ENCODE peak calls at places on chromosomes 1 and 21, in eight cellular contexts. One of them, this sample, is unnamed.

GRCh38 chr1:26913754-26914619 is at the start of gene NR0B2:
- DNase-seq in iPS-NIHi11: no peak
- DNase-seq in iPS DF 6.9: no peak
- DNase-seq in stimulated activated CD8-positive, alpha-beta memory T cell treated with anti-CD3 and anti-CD28 coated beads, Interleukin-15, amount 100 ng/mL, for 24 hours: no peak
- DNase-seq in iris pigment epithelial cell: no peak
- DNase-seq in esophagus squamous epithelium: no peak
- DNase-seq in GM12864: no peak
- DNase-seq in stimulated activated naive CD4-positive, alpha-beta T cell treated with Interleukin-2 at 50 U/mL for 16 hours: no peak
- DNase-seq in this sample: no peak

GRCh38 chr21:25801217-25802015 is 66.6 kb downstream of the GABPA start:
- DNase-seq in iPS-NIHi11: peak; percentile 86
- DNase-seq in esophagus squamous epithelium: no peak
- DNase-seq in stimulated activated naive CD4-positive, alpha-beta T cell treated with Interleukin-2 at 50 U/mL for 16 hours: peak; percentile 76
- DNase-seq in iPS DF 6.9: peak; percentile 86
- DNase-seq in iris pigment epithelial cell: peak; percentile 79
- DNase-seq in GM12864: peak; percentile 68
- DNase-seq in stimulated activated CD8-positive, alpha-beta memory T cell treated with anti-CD3 and anti-CD28 coated beads, Interleukin-15, amount 100 ng/mL, for 24 hours: peak; percentile 62
- DNase-seq in this sample: peak; percentile 94

GRCh38 chr1:214850432-214851010 is 232.0 kb upstream of the KCNK2 start:
- DNase-seq in iPS-NIHi11: no peak
- DNase-seq in iPS DF 6.9: no peak
- DNase-seq in stimulated activated CD8-positive, alpha-beta memory T cell treated with anti-CD3 and anti-CD28 coated beads, Interleukin-15, amount 100 ng/mL, for 24 hours: no peak
- DNase-seq in stimulated activated naive CD4-positive, alpha-beta T cell treated with Interleukin-2 at 50 U/mL for 16 hours: no peak
- DNase-seq in GM12864: no peak
- DNase-seq in esophagus squamous epithelium: no peak
- DNase-seq in iris pigment epithelial cell: peak; percentile 7
- DNase-seq in this sample: no peak

GRCh38 chr1:116379057-116379630 is 6.1 kb downstream of the ATP1A1 start:
- DNase-seq in iris pigment epithelial cell: peak; percentile 24
- DNase-seq in esophagus squamous epithelium: no peak
- DNase-seq in stimulated activated CD8-positive, alpha-beta memory T cell treated with anti-CD3 and anti-CD28 coated beads, Interleukin-15, amount 100 ng/mL, for 24 hours: no peak
- DNase-seq in iPS-NIHi11: no peak
- DNase-seq in GM12864: no peak
- DNase-seq in iPS DF 6.9: no peak
- DNase-seq in stimulated activated naive CD4-positive, alpha-beta T cell treated with Interleukin-2 at 50 U/mL for 16 hours: no peak
- DNase-seq in this sample: no peak

GRCh38 chr1:75548721-75549480 is 62.0 kb downstream of the SLC44A5 start:
- DNase-seq in iPS DF 6.9: no peak
- DNase-seq in iPS-NIHi11: no peak
- DNase-seq in esophagus squamous epithelium: no peak
- DNase-seq in stimulated activated naive CD4-positive, alpha-beta T cell treated with Interleukin-2 at 50 U/mL for 16 hours: no peak
- DNase-seq in GM12864: no peak
- DNase-seq in iris pigment epithelial cell: peak; percentile 17
- DNase-seq in stimulated activated CD8-positive, alpha-beta memory T cell treated with anti-CD3 and anti-CD28 coated beads, Interleukin-15, amount 100 ng/mL, for 24 hours: no peak
- DNase-seq in this sample: no peak

GRCh38 chr1:65009176-65009575 is 42.8 kb upstream of the JAK1 start:
- DNase-seq in esophagus squamous epithelium: no peak
- DNase-seq in iPS DF 6.9: no peak
- DNase-seq in stimulated activated CD8-positive, alpha-beta memory T cell treated with anti-CD3 and anti-CD28 coated beads, Interleukin-15, amount 100 ng/mL, for 24 hours: no peak
- DNase-seq in stimulated activated naive CD4-positive, alpha-beta T cell treated with Interleukin-2 at 50 U/mL for 16 hours: no peak
- DNase-seq in GM12864: no peak
- DNase-seq in iris pigment epithelial cell: no peak
- DNase-seq in iPS-NIHi11: no peak
- DNase-seq in this sample: no peak

GRCh38 chr21:16536661-16537359 is 807.0 kb downstream of the USP25 start:
- DNase-seq in iris pigment epithelial cell: peak; percentile 43
- DNase-seq in iPS-NIHi11: no peak
- DNase-seq in stimulated activated CD8-positive, alpha-beta memory T cell treated with anti-CD3 and anti-CD28 coated beads, Interleukin-15, amount 100 ng/mL, for 24 hours: no peak
- DNase-seq in GM12864: no peak
- DNase-seq in iPS DF 6.9: no peak
- DNase-seq in esophagus squamous epithelium: no peak
- DNase-seq in stimulated activated naive CD4-positive, alpha-beta T cell treated with Interleukin-2 at 50 U/mL for 16 hours: no peak
- DNase-seq in this sample: no peak

GRCh38 chr1:228361314-228362140 is 45.1 kb downstream of the TRIM11 start:
- DNase-seq in esophagus squamous epithelium: no peak
- DNase-seq in iPS DF 6.9: no peak
- DNase-seq in stimulated activated naive CD4-positive, alpha-beta T cell treated with Interleukin-2 at 50 U/mL for 16 hours: no peak
- DNase-seq in GM12864: no peak
- DNase-seq in stimulated activated CD8-positive, alpha-beta memory T cell treated with anti-CD3 and anti-CD28 coated beads, Interleukin-15, amount 100 ng/mL, for 24 hours: no peak
- DNase-seq in iris pigment epithelial cell: no peak
- DNase-seq in iPS-NIHi11: no peak
- DNase-seq in this sample: no peak

GRCh38 chr1:1780598-1781525 is 2.6 kb upstream of the NADK start:
- DNase-seq in iPS-NIHi11: no peak
- DNase-seq in GM12864: no peak
- DNase-seq in iris pigment epithelial cell: no peak
- DNase-seq in esophagus squamous epithelium: no peak
- DNase-seq in stimulated activated naive CD4-positive, alpha-beta T cell treated with Interleukin-2 at 50 U/mL for 16 hours: no peak
- DNase-seq in stimulated activated CD8-positive, alpha-beta memory T cell treated with anti-CD3 and anti-CD28 coated beads, Interleukin-15, amount 100 ng/mL, for 24 hours: no peak
- DNase-seq in iPS DF 6.9: no peak
- DNase-seq in this sample: no peak

GRCh38 chr1:84862810-84863251 is 30.2 kb downstream of the LPAR3 start:
- DNase-seq in stimulated activated CD8-positive, alpha-beta memory T cell treated with anti-CD3 and anti-CD28 coated beads, Interleukin-15, amount 100 ng/mL, for 24 hours: no peak
- DNase-seq in stimulated activated naive CD4-positive, alpha-beta T cell treated with Interleukin-2 at 50 U/mL for 16 hours: peak; percentile 36
- DNase-seq in esophagus squamous epithelium: no peak
- DNase-seq in iPS DF 6.9: no peak
- DNase-seq in iris pigment epithelial cell: no peak
- DNase-seq in iPS-NIHi11: no peak
- DNase-seq in GM12864: peak; percentile 83
- DNase-seq in this sample: no peak

GRCh38 chr21:38286739-38287426 is 30.1 kb downstream of the KCNJ15 start:
- DNase-seq in iPS-NIHi11: no peak
- DNase-seq in iris pigment epithelial cell: no peak
- DNase-seq in GM12864: no peak
- DNase-seq in stimulated activated CD8-positive, alpha-beta memory T cell treated with anti-CD3 and anti-CD28 coated beads, Interleukin-15, amount 100 ng/mL, for 24 hours: no peak
- DNase-seq in esophagus squamous epithelium: no peak
- DNase-seq in stimulated activated naive CD4-positive, alpha-beta T cell treated with Interleukin-2 at 50 U/mL for 16 hours: no peak
- DNase-seq in iPS DF 6.9: no peak
- DNase-seq in this sample: no peak

GRCh38 chr1:84851839-84852238 is 41.2 kb downstream of the LPAR3 start:
- DNase-seq in iPS DF 6.9: no peak
- DNase-seq in iris pigment epithelial cell: peak; percentile 89
- DNase-seq in iPS-NIHi11: no peak
- DNase-seq in GM12864: no peak
- DNase-seq in stimulated activated naive CD4-positive, alpha-beta T cell treated with Interleukin-2 at 50 U/mL for 16 hours: no peak
- DNase-seq in esophagus squamous epithelium: no peak
- DNase-seq in stimulated activated CD8-positive, alpha-beta memory T cell treated with anti-CD3 and anti-CD28 coated beads, Interleukin-15, amount 100 ng/mL, for 24 hours: no peak
- DNase-seq in this sample: no peak

GRCh38 chr1:111406325-111406768 is 21.2 kb downstream of the OVGP1 start:
- DNase-seq in iPS DF 6.9: no peak
- DNase-seq in GM12864: peak; percentile 55
- DNase-seq in iris pigment epithelial cell: peak; percentile 35
- DNase-seq in esophagus squamous epithelium: no peak
- DNase-seq in iPS-NIHi11: no peak
- DNase-seq in stimulated activated naive CD4-positive, alpha-beta T cell treated with Interleukin-2 at 50 U/mL for 16 hours: no peak
- DNase-seq in stimulated activated CD8-positive, alpha-beta memory T cell treated with anti-CD3 and anti-CD28 coated beads, Interleukin-15, amount 100 ng/mL, for 24 hours: no peak
- DNase-seq in this sample: no peak

GRCh38 chr1:193472838-193473398 is 286.5 kb upstream of the B3GALT2 start:
- DNase-seq in stimulated activated CD8-positive, alpha-beta memory T cell treated with anti-CD3 and anti-CD28 coated beads, Interleukin-15, amount 100 ng/mL, for 24 hours: no peak
- DNase-seq in iris pigment epithelial cell: no peak
- DNase-seq in GM12864: no peak
- DNase-seq in esophagus squamous epithelium: no peak
- DNase-seq in iPS DF 6.9: no peak
- DNase-seq in iPS-NIHi11: no peak
- DNase-seq in stimulated activated naive CD4-positive, alpha-beta T cell treated with Interleukin-2 at 50 U/mL for 16 hours: no peak
- DNase-seq in this sample: no peak

GRCh38 chr1:202234331-202235002 is 40.9 kb downstream of the LGR6 start:
- DNase-seq in GM12864: no peak
- DNase-seq in stimulated activated CD8-positive, alpha-beta memory T cell treated with anti-CD3 and anti-CD28 coated beads, Interleukin-15, amount 100 ng/mL, for 24 hours: no peak
- DNase-seq in iPS-NIHi11: no peak
- DNase-seq in stimulated activated naive CD4-positive, alpha-beta T cell treated with Interleukin-2 at 50 U/mL for 16 hours: no peak
- DNase-seq in iris pigment epithelial cell: peak; percentile 12
- DNase-seq in iPS DF 6.9: no peak
- DNase-seq in esophagus squamous epithelium: no peak
- DNase-seq in this sample: no peak

GRCh38 chr1:162230096-162230495 is 146.6 kb downstream of the SPATA46 start:
- DNase-seq in stimulated activated CD8-positive, alpha-beta memory T cell treated with anti-CD3 and anti-CD28 coated beads, Interleukin-15, amount 100 ng/mL, for 24 hours: no peak
- DNase-seq in stimulated activated naive CD4-positive, alpha-beta T cell treated with Interleukin-2 at 50 U/mL for 16 hours: no peak
- DNase-seq in iPS-NIHi11: peak; percentile 77
- DNase-seq in GM12864: no peak
- DNase-seq in iPS DF 6.9: no peak
- DNase-seq in iris pigment epithelial cell: no peak
- DNase-seq in esophagus squamous epithelium: no peak
- DNase-seq in this sample: peak; percentile 85

GRCh38 chr1:100353073-100353801 is 931 bp downstream of the CDC14A start:
- DNase-seq in iris pigment epithelial cell: no peak
- DNase-seq in stimulated activated naive CD4-positive, alpha-beta T cell treated with Interleukin-2 at 50 U/mL for 16 hours: peak; percentile 45
- DNase-seq in stimulated activated CD8-positive, alpha-beta memory T cell treated with anti-CD3 and anti-CD28 coated beads, Interleukin-15, amount 100 ng/mL, for 24 hours: no peak
- DNase-seq in GM12864: no peak
- DNase-seq in iPS-NIHi11: peak; percentile 37
- DNase-seq in esophagus squamous epithelium: peak; percentile 15
- DNase-seq in iPS DF 6.9: no peak
- DNase-seq in this sample: no peak

GRCh38 chr21:16085436-16085835 is 355.7 kb downstream of the USP25 start:
- DNase-seq in GM12864: no peak
- DNase-seq in stimulated activated naive CD4-positive, alpha-beta T cell treated with Interleukin-2 at 50 U/mL for 16 hours: no peak
- DNase-seq in stimulated activated CD8-positive, alpha-beta memory T cell treated with anti-CD3 and anti-CD28 coated beads, Interleukin-15, amount 100 ng/mL, for 24 hours: no peak
- DNase-seq in iPS DF 6.9: no peak
- DNase-seq in iPS-NIHi11: no peak
- DNase-seq in iris pigment epithelial cell: no peak
- DNase-seq in esophagus squamous epithelium: no peak
- DNase-seq in this sample: no peak

GRCh38 chr1:235908742-235909520 is 42.2 kb upstream of the LYST start:
- DNase-seq in iPS DF 6.9: no peak
- DNase-seq in iPS-NIHi11: no peak
- DNase-seq in iris pigment epithelial cell: peak; percentile 80
- DNase-seq in GM12864: no peak
- DNase-seq in stimulated activated CD8-positive, alpha-beta memory T cell treated with anti-CD3 and anti-CD28 coated beads, Interleukin-15, amount 100 ng/mL, for 24 hours: no peak
- DNase-seq in esophagus squamous epithelium: no peak
- DNase-seq in stimulated activated naive CD4-positive, alpha-beta T cell treated with Interleukin-2 at 50 U/mL for 16 hours: no peak
- DNase-seq in this sample: no peak

GRCh38 chr1:46508760-46509159 is 19.1 kb downstream of the DMBX1 start:
- DNase-seq in stimulated activated CD8-positive, alpha-beta memory T cell treated with anti-CD3 and anti-CD28 coated beads, Interleukin-15, amount 100 ng/mL, for 24 hours: no peak
- DNase-seq in esophagus squamous epithelium: no peak
- DNase-seq in iPS-NIHi11: no peak
- DNase-seq in GM12864: no peak
- DNase-seq in stimulated activated naive CD4-positive, alpha-beta T cell treated with Interleukin-2 at 50 U/mL for 16 hours: no peak
- DNase-seq in iris pigment epithelial cell: peak; percentile 47
- DNase-seq in iPS DF 6.9: no peak
- DNase-seq in this sample: no peak

GRCh38 chr1:224205438-224205840 is 22.4 kb downstream of the DEGS1 start:
- DNase-seq in GM12864: no peak
- DNase-seq in iPS DF 6.9: no peak
- DNase-seq in esophagus squamous epithelium: no peak
- DNase-seq in stimulated activated CD8-positive, alpha-beta memory T cell treated with anti-CD3 and anti-CD28 coated beads, Interleukin-15, amount 100 ng/mL, for 24 hours: no peak
- DNase-seq in iris pigment epithelial cell: peak; percentile 74
- DNase-seq in iPS-NIHi11: no peak
- DNase-seq in stimulated activated naive CD4-positive, alpha-beta T cell treated with Interleukin-2 at 50 U/mL for 16 hours: peak; percentile 23
- DNase-seq in this sample: no peak

GRCh38 chr21:33855190-33855589 is 60.4 kb downstream of the ATP5PO start:
- DNase-seq in iPS-NIHi11: no peak
- DNase-seq in stimulated activated naive CD4-positive, alpha-beta T cell treated with Interleukin-2 at 50 U/mL for 16 hours: no peak
- DNase-seq in iPS DF 6.9: no peak
- DNase-seq in iris pigment epithelial cell: no peak
- DNase-seq in stimulated activated CD8-positive, alpha-beta memory T cell treated with anti-CD3 and anti-CD28 coated beads, Interleukin-15, amount 100 ng/mL, for 24 hours: no peak
- DNase-seq in GM12864: no peak
- DNase-seq in esophagus squamous epithelium: no peak
- DNase-seq in this sample: peak; percentile 45

GRCh38 chr1:34165422-34165921 is 442 bp upstream of the CSMD2 start:
- DNase-seq in stimulated activated naive CD4-positive, alpha-beta T cell treated with Interleukin-2 at 50 U/mL for 16 hours: no peak
- DNase-seq in iPS-NIHi11: no peak
- DNase-seq in iris pigment epithelial cell: no peak
- DNase-seq in iPS DF 6.9: no peak
- DNase-seq in GM12864: no peak
- DNase-seq in esophagus squamous epithelium: no peak
- DNase-seq in stimulated activated CD8-positive, alpha-beta memory T cell treated with anti-CD3 and anti-CD28 coated beads, Interleukin-15, amount 100 ng/mL, for 24 hours: no peak
- DNase-seq in this sample: peak; percentile 51

GRCh38 chr1:160459056-160459455 is 58.7 kb downstream of the VANGL2 start:
- DNase-seq in esophagus squamous epithelium: no peak
- DNase-seq in iPS DF 6.9: no peak
- DNase-seq in iris pigment epithelial cell: no peak
- DNase-seq in iPS-NIHi11: no peak
- DNase-seq in stimulated activated naive CD4-positive, alpha-beta T cell treated with Interleukin-2 at 50 U/mL for 16 hours: no peak
- DNase-seq in stimulated activated CD8-positive, alpha-beta memory T cell treated with anti-CD3 and anti-CD28 coated beads, Interleukin-15, amount 100 ng/mL, for 24 hours: no peak
- DNase-seq in GM12864: no peak
- DNase-seq in this sample: no peak

GRCh38 chr1:192158181-192158580 is at the start of gene RGS18:
- DNase-seq in stimulated activated CD8-positive, alpha-beta memory T cell treated with anti-CD3 and anti-CD28 coated beads, Interleukin-15, amount 100 ng/mL, for 24 hours: no peak
- DNase-seq in iPS DF 6.9: no peak
- DNase-seq in iPS-NIHi11: no peak
- DNase-seq in stimulated activated naive CD4-positive, alpha-beta T cell treated with Interleukin-2 at 50 U/mL for 16 hours: no peak
- DNase-seq in esophagus squamous epithelium: no peak
- DNase-seq in iris pigment epithelial cell: peak; percentile 84
- DNase-seq in GM12864: peak; percentile 10
- DNase-seq in this sample: no peak

GRCh38 chr1:112767646-112768045 is 52.5 kb upstream of the PPM1J start:
- DNase-seq in stimulated activated naive CD4-positive, alpha-beta T cell treated with Interleukin-2 at 50 U/mL for 16 hours: no peak
- DNase-seq in esophagus squamous epithelium: no peak
- DNase-seq in GM12864: no peak
- DNase-seq in stimulated activated CD8-positive, alpha-beta memory T cell treated with anti-CD3 and anti-CD28 coated beads, Interleukin-15, amount 100 ng/mL, for 24 hours: no peak
- DNase-seq in iris pigment epithelial cell: no peak
- DNase-seq in iPS-NIHi11: no peak
- DNase-seq in iPS DF 6.9: no peak
- DNase-seq in this sample: no peak

GRCh38 chr21:35256468-35256988 is 207.4 kb upstream of the RUNX1 start:
- DNase-seq in esophagus squamous epithelium: no peak
- DNase-seq in iPS DF 6.9: no peak
- DNase-seq in iris pigment epithelial cell: peak; percentile 100
- DNase-seq in iPS-NIHi11: peak; percentile 14
- DNase-seq in stimulated activated naive CD4-positive, alpha-beta T cell treated with Interleukin-2 at 50 U/mL for 16 hours: no peak
- DNase-seq in stimulated activated CD8-positive, alpha-beta memory T cell treated with anti-CD3 and anti-CD28 coated beads, Interleukin-15, amount 100 ng/mL, for 24 hours: no peak
- DNase-seq in GM12864: no peak
- DNase-seq in this sample: no peak

GRCh38 chr1:15158506-15159165 is 5.1 kb downstream of the TMEM51 start:
- DNase-seq in esophagus squamous epithelium: no peak
- DNase-seq in stimulated activated CD8-positive, alpha-beta memory T cell treated with anti-CD3 and anti-CD28 coated beads, Interleukin-15, amount 100 ng/mL, for 24 hours: no peak
- DNase-seq in iPS DF 6.9: no peak
- DNase-seq in GM12864: no peak
- DNase-seq in iris pigment epithelial cell: peak; percentile 96
- DNase-seq in iPS-NIHi11: no peak
- DNase-seq in stimulated activated naive CD4-positive, alpha-beta T cell treated with Interleukin-2 at 50 U/mL for 16 hours: no peak
- DNase-seq in this sample: no peak

GRCh38 chr1:154713001-154713400 is 105.0 kb upstream of the ADAR start:
- DNase-seq in GM12864: no peak
- DNase-seq in esophagus squamous epithelium: no peak
- DNase-seq in iPS DF 6.9: no peak
- DNase-seq in stimulated activated CD8-positive, alpha-beta memory T cell treated with anti-CD3 and anti-CD28 coated beads, Interleukin-15, amount 100 ng/mL, for 24 hours: no peak
- DNase-seq in iPS-NIHi11: no peak
- DNase-seq in iris pigment epithelial cell: no peak
- DNase-seq in stimulated activated naive CD4-positive, alpha-beta T cell treated with Interleukin-2 at 50 U/mL for 16 hours: no peak
- DNase-seq in this sample: no peak

GRCh38 chr1:160707171-160708109 is 4.2 kb downstream of the CD48 start:
- DNase-seq in stimulated activated CD8-positive, alpha-beta memory T cell treated with anti-CD3 and anti-CD28 coated beads, Interleukin-15, amount 100 ng/mL, for 24 hours: no peak
- DNase-seq in GM12864: no peak
- DNase-seq in stimulated activated naive CD4-positive, alpha-beta T cell treated with Interleukin-2 at 50 U/mL for 16 hours: no peak
- DNase-seq in iPS-NIHi11: no peak
- DNase-seq in iris pigment epithelial cell: no peak
- DNase-seq in esophagus squamous epithelium: no peak
- DNase-seq in iPS DF 6.9: no peak
- DNase-seq in this sample: no peak

GRCh38 chr1:119186471-119186870 is 46.0 kb upstream of the WARS2 start:
- DNase-seq in iris pigment epithelial cell: peak; percentile 7
- DNase-seq in stimulated activated naive CD4-positive, alpha-beta T cell treated with Interleukin-2 at 50 U/mL for 16 hours: no peak
- DNase-seq in iPS DF 6.9: no peak
- DNase-seq in esophagus squamous epithelium: no peak
- DNase-seq in stimulated activated CD8-positive, alpha-beta memory T cell treated with anti-CD3 and anti-CD28 coated beads, Interleukin-15, amount 100 ng/mL, for 24 hours: no peak
- DNase-seq in iPS-NIHi11: no peak
- DNase-seq in GM12864: no peak
- DNase-seq in this sample: no peak

This sample was measured in H9.